ENCODE peak calls at places on chromosomes 4 and X, in seven cellular contexts. V is EH; B is glutamatergic neuron; S is activated CD4-positive, alpha-beta T cell treated with anti-CD3 and anti-CD28 coated beads, Interleukin-2, amount 50 U/mL, for 48 hours; U is COR-L47; D is neural crest cell; P is RWPE1. N is an unnamed sample.

GRCh38 chrX:53223068-53223693 is 1.8 kb downstream of the KDM5C start:
- DNase-seq in V (peak; percentile 15), B (no peak), S (no peak), U (no peak), D (no peak), P (no peak), N (no peak)

GRCh38 chr4:118270492-118270891 is 82.3 kb downstream of the PRSS12 start:
- DNase-seq in V (peak; percentile 57), B (no peak), S (no peak), U (peak; percentile 45), D (no peak), P (peak; percentile 27), N (no peak)

GRCh38 chrX:22392176-22392814 is 119.6 kb downstream of the CBLL2 start:
- DNase-seq in V (peak; percentile 19), B (no peak), S (no peak), U (no peak), D (no peak), P (no peak), N (no peak)

GRCh38 chrX:2417205-2417604 is 83.6 kb downstream of the DHRSX start:
- DNase-seq in V (no peak), B (no peak), S (no peak), U (no peak), D (no peak), P (no peak), N (no peak)

GRCh38 chr4:167544391-167544790 is 310.1 kb upstream of the SPOCK3 start:
- DNase-seq in V (no peak), B (no peak), S (no peak), U (no peak), D (no peak), P (no peak), N (no peak)

GRCh38 chrX:16671005-16671404 is 21.0 kb downstream of the S100G start:
- DNase-seq in V (peak; percentile 67), B (no peak), S (no peak), U (no peak), D (no peak), P (peak; percentile 21), N (peak; percentile 7)

GRCh38 chr4:176548571-176548970 is 228.8 kb downstream of the SPCS3 start:
- DNase-seq in V (peak; percentile 91), B (no peak), S (no peak), U (no peak), D (no peak), P (no peak), N (no peak)

GRCh38 chr4:39312821-39313220 is 53.3 kb downstream of the RFC1 start:
- DNase-seq in V (no peak), B (no peak), S (no peak), U (peak; percentile 17), D (no peak), P (no peak), N (no peak)

GRCh38 chr4:184024637-184025036 is 119.5 kb downstream of the STOX2 start:
- DNase-seq in V (no peak), B (no peak), S (no peak), U (no peak), D (no peak), P (no peak), N (no peak)

GRCh38 chr4:148634476-148634875 is 192.3 kb upstream of the NR3C2 start:
- DNase-seq in V (no peak), B (no peak), S (no peak), U (no peak), D (no peak), P (peak; percentile 36), N (peak; percentile 74)

GRCh38 chr4:26478330-26478729 is 12.0 kb downstream of the CCKAR start:
- DNase-seq in V (no peak), B (no peak), S (no peak), U (no peak), D (no peak), P (no peak), N (no peak)

GRCh38 chr4:109022941-109023340 is 260.1 kb upstream of the ETNPPL start:
- DNase-seq in V (peak; percentile 35), B (no peak), S (no peak), U (no peak), D (no peak), P (no peak), N (peak; percentile 53)

GRCh38 chr4:60345397-60345796 is 854.7 kb upstream of the ADGRL3 start:
- DNase-seq in V (no peak), B (no peak), S (no peak), U (no peak), D (no peak), P (no peak), N (no peak)

GRCh38 chr4:183984561-183984960 is 79.5 kb downstream of the STOX2 start:
- DNase-seq in V (no peak), B (no peak), S (no peak), U (no peak), D (no peak), P (no peak), N (no peak)

GRCh38 chr4:150215601-150216000 is 137.4 kb downstream of the DCLK2 start:
- DNase-seq in V (peak; percentile 44), B (no peak), S (no peak), U (no peak), D (no peak), P (peak; percentile 41), N (peak; percentile 91)

GRCh38 chr4:106707776-106708603 is 328.1 kb downstream of the DKK2 start:
- DNase-seq in V (peak; percentile 73), B (no peak), S (no peak), U (no peak), D (no peak), P (no peak), N (no peak)

GRCh38 chr4:40718571-40718970 is 31.2 kb upstream of the NSUN7 start:
- DNase-seq in V (no peak), B (no peak), S (no peak), U (peak; percentile 21), D (no peak), P (no peak), N (no peak)

GRCh38 chrX:80573275-80573674 is 153.0 kb downstream of the TENT5D start:
- DNase-seq in V (no peak), B (no peak), S (no peak), U (no peak), D (no peak), P (no peak), N (no peak)

GRCh38 chr4:108303488-108304177 is 134.9 kb upstream of the LEF1 start:
- DNase-seq in V (peak; percentile 2), B (no peak), S (no peak), U (no peak), D (no peak), P (peak; percentile 57), N (no peak)

GRCh38 chr4:65495439-65495838 is 174.8 kb downstream of the EPHA5 start:
- DNase-seq in V (no peak), B (no peak), S (no peak), U (no peak), D (no peak), P (no peak), N (no peak)

GRCh38 chr4:89829470-89830138 is 7.4 kb downstream of the SNCA start:
- DNase-seq in V (no peak), B (no peak), S (no peak), U (no peak), D (no peak), P (no peak), N (peak; percentile 35)

GRCh38 chr4:154491731-154492249 is at the start of gene DCHS2:
- DNase-seq in V (peak; percentile 6), B (peak; percentile 92), S (peak; percentile 18), U (peak; percentile 47), D (peak; percentile 28), P (peak; percentile 22), N (no peak)

GRCh38 chrX:50111762-50112161 is 89.0 kb downstream of the AKAP4 start:
- DNase-seq in V (no peak), B (no peak), S (no peak), U (no peak), D (no peak), P (no peak), N (no peak)

GRCh38 chrX:118115948-118116307 is 682 bp downstream of the KLHL13 start:
- DNase-seq in V (no peak), B (no peak), S (no peak), U (no peak), D (no peak), P (no peak), N (no peak)

GRCh38 chr4:105186701-105187158 is 40.1 kb downstream of the TET2 start:
- DNase-seq in V (no peak), B (no peak), S (no peak), U (no peak), D (no peak), P (peak; percentile 9), N (no peak)

GRCh38 chr4:24924309-24924781 is 11.5 kb upstream of the CCDC149 start:
- DNase-seq in V (peak; percentile 100), B (no peak), S (no peak), U (no peak), D (no peak), P (no peak), N (peak; percentile 46)

GRCh38 chrX:108541286-108541685 is 101.6 kb downstream of the COL4A5 start:
- DNase-seq in V (no peak), B (no peak), S (no peak), U (no peak), D (no peak), P (no peak), N (no peak)

GRCh38 chr4:139493176-139493575 is 39.3 kb downstream of the RAB33B start:
- DNase-seq in V (no peak), B (no peak), S (no peak), U (no peak), D (no peak), P (no peak), N (no peak)

GRCh38 chrX:153460826-153461225 is 9.6 kb downstream of the HAUS7 start:
- DNase-seq in V (peak; percentile 52), B (peak; percentile 77), S (peak; percentile 48), U (no peak), D (peak; percentile 61), P (peak; percentile 27), N (no peak)

GRCh38 chr4:83208776-83209365 is 75.7 kb downstream of the COQ2 start:
- DNase-seq in V (peak; percentile 92), B (no peak), S (no peak), U (no peak), D (no peak), P (no peak), N (peak; percentile 79)

GRCh38 chr4:94409375-94409679 is 42.4 kb upstream of the PDLIM5 start:
- DNase-seq in V (no peak), B (no peak), S (no peak), U (no peak), D (no peak), P (no peak), N (no peak)